ENCODE peak calls at places on chromosome 17, in seven cellular contexts. One of them, this sample, is unnamed. For H3K36me3, the result is how much of the 10 kb centered on the place peaks cover.

GRCh38 chr17:74431568-74432483 is at the start of gene GPRC5C:
- DNase-seq in stomach: peak
- DNase-seq in PC-3: peak
- DNase-seq in fibroblast of lung: peak
- DNase-seq in spleen: peak
- DNase-seq in HCT116: peak
- DNase-seq in right atrium auricular region: peak
- DNase-seq in this sample: peak

GRCh38 chr17:74951680-74952421 is 16.2 kb downstream of the OTOP3 start:
- DNase-seq in stomach: no peak
- DNase-seq in PC-3: no peak
- DNase-seq in fibroblast of lung: no peak
- DNase-seq in spleen: no peak
- DNase-seq in HCT116: no peak
- DNase-seq in right atrium auricular region: no peak
- DNase-seq in this sample: no peak

GRCh38 chr17:9958586-9959281 is 53.7 kb upstream of the RCVRN start:
- DNase-seq in stomach: no peak
- DNase-seq in PC-3: no peak
- DNase-seq in fibroblast of lung: no peak
- DNase-seq in spleen: no peak
- DNase-seq in HCT116: no peak
- DNase-seq in right atrium auricular region: no peak
- DNase-seq in this sample: no peak

GRCh38 chr17:77615672-77616242 is 342.7 kb upstream of the TNRC6C start:
- DNase-seq in stomach: no peak
- DNase-seq in PC-3: no peak
- DNase-seq in fibroblast of lung: peak
- DNase-seq in spleen: no peak
- DNase-seq in HCT116: no peak
- DNase-seq in right atrium auricular region: no peak
- DNase-seq in this sample: no peak

GRCh38 chr17:10875411-10875810 is 37.5 kb upstream of the PIRT start:
- DNase-seq in stomach: no peak
- DNase-seq in PC-3: peak
- DNase-seq in fibroblast of lung: no peak
- DNase-seq in spleen: no peak
- DNase-seq in HCT116: no peak
- DNase-seq in right atrium auricular region: no peak
- DNase-seq in this sample: no peak

GRCh38 chr17:19677736-19678379 is 29.3 kb downstream of the ALDH3A2 start:
- DNase-seq in stomach: no peak
- DNase-seq in PC-3: no peak
- DNase-seq in fibroblast of lung: no peak
- DNase-seq in spleen: no peak
- DNase-seq in HCT116: no peak
- DNase-seq in right atrium auricular region: no peak
- DNase-seq in this sample: no peak

GRCh38 chr17:34163681-34164080 is 91.4 kb upstream of the CCL2 start:
- DNase-seq in stomach: no peak
- DNase-seq in PC-3: no peak
- DNase-seq in fibroblast of lung: peak
- DNase-seq in spleen: no peak
- DNase-seq in HCT116: no peak
- DNase-seq in right atrium auricular region: no peak
- DNase-seq in this sample: no peak

GRCh38 chr17:28725166-28725659 is 820 bp downstream of the TLCD1 start:
- DNase-seq in stomach: no peak
- DNase-seq in PC-3: peak
- DNase-seq in fibroblast of lung: peak
- DNase-seq in spleen: no peak
- DNase-seq in HCT116: peak
- DNase-seq in right atrium auricular region: no peak
- DNase-seq in this sample: no peak

GRCh38 chr17:45305532-45306087 is 11.2 kb downstream of the MAP3K14 start:
- DNase-seq in stomach: no peak
- DNase-seq in PC-3: no peak
- DNase-seq in fibroblast of lung: peak
- DNase-seq in spleen: no peak
- DNase-seq in HCT116: no peak
- DNase-seq in right atrium auricular region: no peak
- DNase-seq in this sample: no peak

GRCh38 chr17:20122236-20122879 is 113.2 kb downstream of the SPECC1 start:
- DNase-seq in stomach: no peak
- DNase-seq in PC-3: no peak
- DNase-seq in fibroblast of lung: no peak
- DNase-seq in spleen: no peak
- DNase-seq in HCT116: no peak
- DNase-seq in right atrium auricular region: no peak
- DNase-seq in this sample: no peak

GRCh38 chr17:76561332-76561731 is 21.5 kb downstream of the PRCD start:
- DNase-seq in stomach: no peak
- DNase-seq in PC-3: peak
- DNase-seq in fibroblast of lung: no peak
- DNase-seq in spleen: no peak
- DNase-seq in HCT116: no peak
- DNase-seq in right atrium auricular region: no peak
- DNase-seq in this sample: no peak

GRCh38 chr17:42185497-42185860 is 227 bp upstream of the HCRT start:
- DNase-seq in stomach: no peak
- DNase-seq in PC-3: no peak
- DNase-seq in fibroblast of lung: no peak
- DNase-seq in spleen: no peak
- DNase-seq in HCT116: no peak
- DNase-seq in right atrium auricular region: no peak
- DNase-seq in this sample: no peak

GRCh38 chr17:27616414-27616813 is 14.6 kb upstream of the LGALS9 start:
- DNase-seq in stomach: no peak
- DNase-seq in PC-3: no peak
- DNase-seq in fibroblast of lung: no peak
- DNase-seq in spleen: no peak
- DNase-seq in HCT116: no peak
- DNase-seq in right atrium auricular region: no peak
- DNase-seq in this sample: no peak

GRCh38 chr17:50210249-50211225 is 9.1 kb upstream of the COL1A1 start:
- DNase-seq in stomach: no peak
- DNase-seq in PC-3: peak
- DNase-seq in fibroblast of lung: peak
- DNase-seq in spleen: no peak
- DNase-seq in HCT116: no peak
- DNase-seq in right atrium auricular region: peak
- DNase-seq in this sample: no peak

GRCh38 chr17:61487161-61487654 is 35.0 kb downstream of the TBX4 start:
- DNase-seq in stomach: peak
- DNase-seq in PC-3: no peak
- DNase-seq in fibroblast of lung: no peak
- DNase-seq in spleen: no peak
- DNase-seq in HCT116: no peak
- DNase-seq in right atrium auricular region: no peak
- DNase-seq in this sample: no peak

GRCh38 chr17:364308-364707 is 11.7 kb upstream of the RPH3AL start:
- DNase-seq in stomach: no peak
- DNase-seq in PC-3: no peak
- DNase-seq in fibroblast of lung: no peak
- DNase-seq in spleen: peak
- DNase-seq in HCT116: no peak
- DNase-seq in right atrium auricular region: no peak
- DNase-seq in this sample: no peak

GRCh38 chr17:45364531-45365390 is 47.9 kb upstream of the MAP3K14 start:
- DNase-seq in stomach: no peak
- DNase-seq in PC-3: no peak
- DNase-seq in fibroblast of lung: no peak
- DNase-seq in spleen: peak
- DNase-seq in HCT116: no peak
- DNase-seq in right atrium auricular region: no peak
- DNase-seq in this sample: no peak

GRCh38 chr17:40535924-40536717 is 29.2 kb downstream of the CCR7 start:
- DNase-seq in stomach: no peak
- DNase-seq in PC-3: no peak
- DNase-seq in fibroblast of lung: peak
- DNase-seq in spleen: peak
- DNase-seq in HCT116: no peak
- DNase-seq in right atrium auricular region: no peak
- DNase-seq in this sample: no peak

GRCh38 chr17:75778861-75779249 is 5.8 kb upstream of the UNK start:
- DNase-seq in stomach: peak
- DNase-seq in PC-3: no peak
- DNase-seq in fibroblast of lung: no peak
- DNase-seq in spleen: no peak
- DNase-seq in HCT116: no peak
- DNase-seq in right atrium auricular region: no peak
- DNase-seq in this sample: no peak

GRCh38 chr17:76598004-76598439 is 12.4 kb upstream of the ST6GALNAC2 start:
- DNase-seq in stomach: no peak
- DNase-seq in PC-3: peak
- DNase-seq in fibroblast of lung: no peak
- DNase-seq in spleen: no peak
- DNase-seq in HCT116: no peak
- DNase-seq in right atrium auricular region: no peak
- DNase-seq in this sample: no peak

GRCh38 chr17:2070241-2071023 is 15.5 kb downstream of the HIC1 start:
- DNase-seq in stomach: no peak
- DNase-seq in PC-3: no peak
- DNase-seq in fibroblast of lung: no peak
- DNase-seq in spleen: no peak
- DNase-seq in HCT116: no peak
- DNase-seq in right atrium auricular region: no peak
- DNase-seq in this sample: peak

GRCh38 chr17:16074423-16074822 is 74.8 kb downstream of the TTC19 start:
- DNase-seq in stomach: no peak
- DNase-seq in PC-3: no peak
- DNase-seq in fibroblast of lung: no peak
- DNase-seq in spleen: no peak
- DNase-seq in HCT116: no peak
- DNase-seq in right atrium auricular region: no peak
- DNase-seq in this sample: no peak

GRCh38 chr17:16075949-16076348 is 76.3 kb downstream of the TTC19 start:
- DNase-seq in stomach: no peak
- DNase-seq in PC-3: no peak
- DNase-seq in fibroblast of lung: no peak
- DNase-seq in spleen: no peak
- DNase-seq in HCT116: no peak
- DNase-seq in right atrium auricular region: no peak
- DNase-seq in this sample: no peak

GRCh38 chr17:16072031-16072430 is 72.4 kb downstream of the TTC19 start:
- DNase-seq in stomach: no peak
- DNase-seq in PC-3: no peak
- DNase-seq in fibroblast of lung: no peak
- DNase-seq in spleen: no peak
- DNase-seq in HCT116: no peak
- DNase-seq in right atrium auricular region: no peak
- DNase-seq in this sample: no peak

GRCh38 chr17:16068323-16068722 is 68.7 kb downstream of the TTC19 start:
- DNase-seq in stomach: no peak
- DNase-seq in PC-3: no peak
- DNase-seq in fibroblast of lung: peak
- DNase-seq in spleen: no peak
- DNase-seq in HCT116: no peak
- DNase-seq in right atrium auricular region: no peak
- DNase-seq in this sample: no peak

DNA sequence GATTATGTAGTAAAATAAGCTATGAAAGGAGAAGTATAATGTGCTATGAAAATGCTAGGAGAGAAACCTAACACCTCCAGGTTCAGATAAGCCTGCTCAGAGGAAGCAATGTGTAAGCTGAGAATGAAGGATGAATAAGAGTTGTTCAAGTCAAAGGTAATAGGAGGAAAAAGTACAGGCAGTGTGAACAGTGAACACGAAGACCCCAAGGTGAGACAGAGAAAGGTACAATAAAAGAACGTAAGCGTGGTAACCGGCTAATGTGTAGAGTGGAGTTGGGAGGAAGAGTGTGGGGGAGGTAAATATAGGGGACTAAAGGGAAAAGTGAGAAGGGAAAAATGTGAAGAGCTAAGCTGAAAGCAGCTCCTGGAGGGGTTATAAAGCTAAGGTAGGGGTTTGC is 74.2 kb downstream of the TTC19 start:
- DNase-seq in stomach: no peak
- DNase-seq in PC-3: no peak
- DNase-seq in fibroblast of lung: no peak
- DNase-seq in spleen: no peak
- DNase-seq in HCT116: no peak
- DNase-seq in right atrium auricular region: no peak
- DNase-seq in this sample: no peak
- H3K36me3 ChIP-seq in stomach: half or more
- H3K36me3 ChIP-seq in PC-3: under half
- H3K36me3 ChIP-seq in fibroblast of lung: under half
- H3K36me3 ChIP-seq in spleen: half or more
- H3K36me3 ChIP-seq in HCT116: under half
- H3K36me3 ChIP-seq in right atrium auricular region: half or more
- H3K36me3 ChIP-seq in this sample: under half

GRCh38 chr17:58560511-58560910 is 46.1 kb upstream of the MTMR4 start:
- DNase-seq in stomach: no peak
- DNase-seq in PC-3: no peak
- DNase-seq in fibroblast of lung: peak
- DNase-seq in spleen: no peak
- DNase-seq in HCT116: no peak
- DNase-seq in right atrium auricular region: no peak
- DNase-seq in this sample: no peak
- TF ChIP-seq CTCF in stomach: no peak
- TF ChIP-seq CTCF in PC-3: no peak
- TF ChIP-seq CTCF in fibroblast of lung: no peak
- TF ChIP-seq CTCF in spleen: no peak
- TF ChIP-seq CTCF in HCT116: no peak
- TF ChIP-seq CTCF in right atrium auricular region: no peak
- TF ChIP-seq CTCF in this sample: no peak

GRCh38 chr17:16820161-16820877 is 130.3 kb downstream of the CCDC144A start:
- DNase-seq in stomach: no peak
- DNase-seq in PC-3: no peak
- DNase-seq in fibroblast of lung: no peak
- DNase-seq in spleen: no peak
- DNase-seq in HCT116: no peak
- DNase-seq in right atrium auricular region: no peak
- DNase-seq in this sample: no peak

GRCh38 chr17:16817201-16817600 is 127.2 kb downstream of the CCDC144A start:
- DNase-seq in stomach: no peak
- DNase-seq in PC-3: no peak
- DNase-seq in fibroblast of lung: no peak
- DNase-seq in spleen: no peak
- DNase-seq in HCT116: no peak
- DNase-seq in right atrium auricular region: no peak
- DNase-seq in this sample: no peak

GRCh38 chr17:16818340-16818739 is 128.3 kb downstream of the CCDC144A start:
- DNase-seq in stomach: no peak
- DNase-seq in PC-3: no peak
- DNase-seq in fibroblast of lung: no peak
- DNase-seq in spleen: no peak
- DNase-seq in HCT116: no peak
- DNase-seq in right atrium auricular region: no peak
- DNase-seq in this sample: no peak

GRCh38 chr17:16818821-16819683 is 129.0 kb downstream of the CCDC144A start:
- DNase-seq in stomach: no peak
- DNase-seq in PC-3: no peak
- DNase-seq in fibroblast of lung: no peak
- DNase-seq in spleen: no peak
- DNase-seq in HCT116: no peak
- DNase-seq in right atrium auricular region: no peak
- DNase-seq in this sample: no peak

GRCh38 chr17:16814439-16814838 is 124.4 kb downstream of the CCDC144A start:
- DNase-seq in stomach: no peak
- DNase-seq in PC-3: peak
- DNase-seq in fibroblast of lung: no peak
- DNase-seq in spleen: no peak
- DNase-seq in HCT116: no peak
- DNase-seq in right atrium auricular region: no peak
- DNase-seq in this sample: no peak
- H3K4me3 ChIP-seq in stomach: no peak
- H3K4me3 ChIP-seq in PC-3: no peak
- H3K4me3 ChIP-seq in fibroblast of lung: no peak
- H3K4me3 ChIP-seq in spleen: no peak
- H3K4me3 ChIP-seq in HCT116: no peak
- H3K4me3 ChIP-seq in right atrium auricular region: no peak
- H3K4me3 ChIP-seq in this sample: no peak

GRCh38 chr17:43812396-43813265 is 20.3 kb downstream of the MPP3 start:
- DNase-seq in stomach: no peak
- DNase-seq in PC-3: no peak
- DNase-seq in fibroblast of lung: no peak
- DNase-seq in spleen: no peak
- DNase-seq in HCT116: no peak
- DNase-seq in right atrium auricular region: no peak
- DNase-seq in this sample: no peak
- H3K36me3 ChIP-seq in stomach: under half
- H3K36me3 ChIP-seq in PC-3: under half
- H3K36me3 ChIP-seq in fibroblast of lung: under half
- H3K36me3 ChIP-seq in spleen: under half
- H3K36me3 ChIP-seq in HCT116: under half
- H3K36me3 ChIP-seq in right atrium auricular region: half or more
- H3K36me3 ChIP-seq in this sample: under half